ENCODE peak calls at places on chromosomes 5 and 9, in six cellular contexts. Z, U, J, K, E and V are unnamed samples.

GRCh38 chr9:99049641-99050040 is 55.3 kb upstream of the TGFBR1 start:
- DNase-seq in Z (no peak), U (no peak), J (no peak), K (no peak), E (no peak), V (no peak)

GRCh38 chr5:136004436-136004835 is 24.4 kb upstream of the TGFBI start:
- DNase-seq in Z (no peak), U (no peak), J (no peak), K (no peak), E (no peak), V (no peak)

GRCh38 chr9:133973111-133973790 is 18.9 kb downstream of the VAV2 start:
- DNase-seq in Z (no peak), U (no peak), J (no peak), K (no peak), E (no peak), V (no peak)

GRCh38 chr5:112436139-112436538 is 17.1 kb upstream of the EPB41L4A start:
- DNase-seq in Z (no peak), U (no peak), J (no peak), K (no peak), E (no peak), V (no peak)

GRCh38 chr9:12719431-12719830 is 26.2 kb downstream of the TYRP1 start:
- DNase-seq in Z (no peak), U (peak), J (no peak), K (peak), E (no peak), V (no peak)

GRCh38 chr5:138956801-138957200 is 81.7 kb upstream of the LRRTM2 start:
- DNase-seq in Z (no peak), U (no peak), J (no peak), K (no peak), E (no peak), V (no peak)

GRCh38 chr9:104921067-104921741 is 6.8 kb downstream of the ABCA1 start:
- DNase-seq in Z (no peak), U (no peak), J (no peak), K (no peak), E (no peak), V (no peak)

GRCh38 chr9:109258619-109259321 is 62.1 kb downstream of the EPB41L4B start:
- DNase-seq in Z (no peak), U (no peak), J (no peak), K (peak), E (peak), V (no peak)

GRCh38 chr5:121630402-121630801 is 221.3 kb upstream of the FTMT start:
- DNase-seq in Z (no peak), U (no peak), J (no peak), K (no peak), E (no peak), V (no peak)

GRCh38 chr5:97839338-97840081 is 656.5 kb upstream of the RIOK2 start:
- DNase-seq in Z (peak), U (peak), J (no peak), K (no peak), E (no peak), V (no peak)

GRCh38 chr9:90960941-90961340 is 159.3 kb downstream of the SYK start:
- DNase-seq in Z (no peak), U (no peak), J (no peak), K (no peak), E (no peak), V (no peak)

GRCh38 chr5:72325566-72326297 is 5.6 kb downstream of the PTCD2 start:
- DNase-seq in Z (peak), U (peak), J (no peak), K (peak), E (peak), V (no peak)

GRCh38 chr5:142330444-142330843 is 5.6 kb upstream of the SPRY4 start:
- DNase-seq in Z (no peak), U (no peak), J (no peak), K (no peak), E (no peak), V (no peak)

GRCh38 chr9:37283730-37284235 is 138.7 kb upstream of the GRHPR start:
- DNase-seq in Z (peak), U (peak), J (no peak), K (no peak), E (no peak), V (no peak)

GRCh38 chr5:1273745-1274144 is 21.1 kb downstream of the TERT start:
- DNase-seq in Z (no peak), U (no peak), J (no peak), K (no peak), E (no peak), V (no peak)

GRCh38 chr5:142825378-142826089 is 55.4 kb downstream of the ARHGAP26 start:
- DNase-seq in Z (no peak), U (no peak), J (no peak), K (no peak), E (no peak), V (no peak)

GRCh38 chr5:57298985-57299491 is 125.2 kb downstream of the GPBP1 start:
- DNase-seq in Z (peak), U (peak), J (no peak), K (peak), E (no peak), V (peak)

GRCh38 chr9:34451135-34451534 is 7.2 kb downstream of the FAM219A start:
- DNase-seq in Z (no peak), U (no peak), J (no peak), K (no peak), E (no peak), V (no peak)

GRCh38 chr9:87783180-87783579 is 57.3 kb downstream of the CTSL start:
- DNase-seq in Z (no peak), U (no peak), J (no peak), K (no peak), E (no peak), V (no peak)

GRCh38 chr9:110180713-110181434 is 27.1 kb downstream of the C9orf152 start:
- DNase-seq in Z (peak), U (peak), J (no peak), K (no peak), E (no peak), V (no peak)

GRCh38 chr9:122216798-122217418 is 11.8 kb downstream of the LHX6 start:
- DNase-seq in Z (no peak), U (no peak), J (no peak), K (no peak), E (no peak), V (no peak)

GRCh38 chr9:112485574-112485973 is 1.1 kb upstream of the KIAA1958 start:
- DNase-seq in Z (no peak), U (no peak), J (no peak), K (no peak), E (no peak), V (no peak)

GRCh38 chr9:93620881-93621820 is 44.8 kb downstream of the PHF2 start:
- DNase-seq in Z (no peak), U (no peak), J (no peak), K (no peak), E (no peak), V (no peak)

GRCh38 chr9:108163321-108164005 is 673.9 kb upstream of the KLF4 start:
- DNase-seq in Z (no peak), U (no peak), J (no peak), K (no peak), E (no peak), V (no peak)

GRCh38 chr5:113081091-113081490 is 104.5 kb downstream of the DCP2 start:
- DNase-seq in Z (no peak), U (no peak), J (no peak), K (no peak), E (no peak), V (no peak)

GRCh38 chr9:36928670-36929349 is 105.3 kb downstream of the PAX5 start:
- DNase-seq in Z (peak), U (no peak), J (no peak), K (no peak), E (no peak), V (no peak)

GRCh38 chr9:109579191-109579948 is 81.3 kb upstream of the PTPN3 start:
- DNase-seq in Z (no peak), U (no peak), J (no peak), K (no peak), E (no peak), V (no peak)

GRCh38 chr9:115349542-115349941 is 231.6 kb upstream of the TNC start:
- DNase-seq in Z (no peak), U (no peak), J (no peak), K (no peak), E (no peak), V (no peak)

GRCh38 chr9:72579880-72580570 is 58.6 kb downstream of the TMC1 start:
- DNase-seq in Z (no peak), U (no peak), J (no peak), K (no peak), E (no peak), V (no peak)

GRCh38 chr5:56110646-56111403 is 116.1 kb upstream of the IL6ST start:
- DNase-seq in Z (no peak), U (no peak), J (no peak), K (no peak), E (no peak), V (no peak)

GRCh38 chr5:14580037-14581034 is 1.3 kb upstream of the OTULINL start:
- DNase-seq in Z (peak), U (peak), J (no peak), K (peak), E (no peak), V (no peak)

GRCh38 chr9:3435732-3436131 is 90.1 kb downstream of the RFX3 start:
- DNase-seq in Z (no peak), U (no peak), J (no peak), K (peak), E (no peak), V (no peak)

GRCh38 chr5:19256036-19256435 is 732.0 kb downstream of the CDH18 start:
- DNase-seq in Z (no peak), U (no peak), J (no peak), K (no peak), E (no peak), V (no peak)

GRCh38 chr5:72443883-72444282 is 63.3 kb downstream of the ZNF366 start:
- DNase-seq in Z (no peak), U (no peak), J (no peak), K (no peak), E (no peak), V (no peak)

GRCh38 chr5:78985407-78986223 is 505 bp upstream of the ARSB start:
- DNase-seq in Z (no peak), U (peak), J (peak), K (peak), E (peak), V (peak)